ENCODE peak calls at places on chromosomes 11 and 22, in six cellular contexts. One of them, this sample, is unnamed.
A peak's percentile ranks its signal among the peaks of the same experiment; 100 is the strongest.

GRCh38 chr11:94128171-94128745 is 383 bp upstream of the PANX1 start:
- DNase-seq in neural progenitor cell: no peak
- DNase-seq in RWPE1: no peak
- DNase-seq in mammary epithelial cell: no peak
- DNase-seq in IMR-90: no peak
- DNase-seq in tibial nerve: no peak
- DNase-seq in this sample: no peak

GRCh38 chr11:84117394-84117793 is 831.2 kb upstream of the CCDC90B start:
- DNase-seq in neural progenitor cell: no peak
- DNase-seq in mammary epithelial cell: no peak
- DNase-seq in RWPE1: peak; percentile 3
- DNase-seq in tibial nerve: no peak
- DNase-seq in IMR-90: peak; percentile 16
- DNase-seq in this sample: no peak

GRCh38 chr22:33083212-33083611 is 25.0 kb upstream of the SYN3 start:
- DNase-seq in tibial nerve: no peak
- DNase-seq in neural progenitor cell: no peak
- DNase-seq in mammary epithelial cell: no peak
- DNase-seq in RWPE1: no peak
- DNase-seq in IMR-90: no peak
- DNase-seq in this sample: peak; percentile 17

GRCh38 chr11:76626266-76626665 is 44.3 kb downstream of the LRRC32 start:
- DNase-seq in tibial nerve: no peak
- DNase-seq in RWPE1: no peak
- DNase-seq in mammary epithelial cell: no peak
- DNase-seq in neural progenitor cell: no peak
- DNase-seq in IMR-90: no peak
- DNase-seq in this sample: no peak

GRCh38 chr22:46854125-46854870 is 91.8 kb downstream of the TBC1D22A start:
- DNase-seq in mammary epithelial cell: no peak
- DNase-seq in neural progenitor cell: no peak
- DNase-seq in tibial nerve: no peak
- DNase-seq in IMR-90: peak; percentile 15
- DNase-seq in RWPE1: no peak
- DNase-seq in this sample: no peak

GRCh38 chr11:66617148-66617814 is 851 bp downstream of the RBM14 start:
- DNase-seq in mammary epithelial cell: peak; percentile 74
- DNase-seq in tibial nerve: peak; percentile 60
- DNase-seq in neural progenitor cell: no peak
- DNase-seq in RWPE1: peak; percentile 24
- DNase-seq in IMR-90: no peak
- DNase-seq in this sample: peak; percentile 52

GRCh38 chr11:129814244-129814992 is 1.2 kb upstream of the TMEM45B start:
- DNase-seq in IMR-90: no peak
- DNase-seq in neural progenitor cell: peak; percentile 6
- DNase-seq in RWPE1: no peak
- DNase-seq in mammary epithelial cell: no peak
- DNase-seq in tibial nerve: no peak
- DNase-seq in this sample: no peak

GRCh38 chr11:113505541-113506375 is 30.6 kb upstream of the DRD2 start:
- DNase-seq in tibial nerve: peak; percentile 19
- DNase-seq in neural progenitor cell: peak; percentile 33
- DNase-seq in mammary epithelial cell: peak; percentile 99
- DNase-seq in RWPE1: peak; percentile 36
- DNase-seq in IMR-90: peak; percentile 36
- DNase-seq in this sample: peak; percentile 13

GRCh38 chr11:130832571-130833432 is 83.5 kb downstream of the SNX19 start:
- DNase-seq in RWPE1: no peak
- DNase-seq in mammary epithelial cell: no peak
- DNase-seq in IMR-90: peak; percentile 53
- DNase-seq in neural progenitor cell: no peak
- DNase-seq in tibial nerve: no peak
- DNase-seq in this sample: no peak

GRCh38 chr22:20396639-20397038 is 2.7 kb downstream of the ZNF74 start:
- DNase-seq in tibial nerve: no peak
- DNase-seq in RWPE1: no peak
- DNase-seq in neural progenitor cell: no peak
- DNase-seq in mammary epithelial cell: no peak
- DNase-seq in IMR-90: peak; percentile 35
- DNase-seq in this sample: no peak

DNA sequence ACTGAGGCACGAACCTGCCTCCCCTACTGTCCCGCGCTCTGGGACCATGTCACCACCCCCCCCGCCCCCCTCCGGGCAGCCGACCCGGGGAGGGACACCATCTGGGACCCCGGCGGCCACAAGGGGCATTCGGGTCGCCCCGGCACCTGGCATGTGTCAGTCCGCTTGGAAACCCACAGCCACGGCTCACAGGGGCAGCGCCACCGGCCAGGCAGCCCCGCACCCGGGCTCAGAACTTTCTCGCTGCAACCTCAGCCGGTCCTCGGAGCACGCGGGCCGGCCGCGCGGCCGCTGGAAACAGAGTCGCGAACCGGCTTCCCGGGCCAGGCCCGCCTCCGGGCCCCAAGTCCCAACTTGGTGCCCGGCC is 159.9 kb upstream of the GRK3 start:
- DNase-seq in mammary epithelial cell: peak; percentile 12
- DNase-seq in tibial nerve: no peak
- DNase-seq in neural progenitor cell: peak; percentile 45
- DNase-seq in RWPE1: no peak
- DNase-seq in IMR-90: no peak
- DNase-seq in this sample: no peak
- TF ChIP-seq CTCF in mammary epithelial cell: no peak
- TF ChIP-seq CTCF in tibial nerve: no peak
- TF ChIP-seq CTCF in neural progenitor cell: no peak
- TF ChIP-seq CTCF in RWPE1: no peak
- TF ChIP-seq CTCF in IMR-90: no peak
- TF ChIP-seq CTCF in this sample: no peak

GRCh38 chr11:64954201-64954600 is 17.7 kb downstream of the MAJIN start:
- DNase-seq in mammary epithelial cell: no peak
- DNase-seq in IMR-90: no peak
- DNase-seq in tibial nerve: no peak
- DNase-seq in neural progenitor cell: no peak
- DNase-seq in RWPE1: no peak
- DNase-seq in this sample: no peak
- TF ChIP-seq CTCF in mammary epithelial cell: no peak
- TF ChIP-seq CTCF in IMR-90: no peak
- TF ChIP-seq CTCF in tibial nerve: no peak
- TF ChIP-seq CTCF in neural progenitor cell: no peak
- TF ChIP-seq CTCF in RWPE1: no peak
- TF ChIP-seq CTCF in this sample: no peak

DNA sequence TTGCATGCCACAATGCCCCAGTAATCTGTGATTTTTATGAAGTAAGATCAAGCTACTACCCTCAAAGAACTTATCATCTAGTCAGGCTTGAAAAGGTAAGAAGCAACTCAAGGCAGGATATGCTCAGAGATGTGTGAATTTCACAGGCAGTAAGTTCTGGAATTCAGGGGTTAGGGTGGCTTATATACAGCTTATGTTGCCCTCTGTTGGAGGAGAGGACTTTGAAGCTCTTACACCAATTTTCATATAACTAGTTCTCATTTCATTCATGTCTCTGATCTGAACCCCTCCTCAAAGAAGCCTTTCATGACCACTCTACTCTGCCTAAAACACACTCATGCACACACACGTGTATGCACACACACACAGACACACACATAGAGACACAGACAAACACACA is 220.5 kb upstream of the ZBED5 start:
- DNase-seq in mammary epithelial cell: peak; percentile 7
- DNase-seq in IMR-90: peak; percentile 28
- DNase-seq in RWPE1: no peak
- DNase-seq in neural progenitor cell: no peak
- DNase-seq in tibial nerve: no peak
- DNase-seq in this sample: peak; percentile 13
- TF ChIP-seq CTCF in mammary epithelial cell: no peak
- TF ChIP-seq CTCF in IMR-90: peak; percentile 37
- TF ChIP-seq CTCF in RWPE1: no peak
- TF ChIP-seq CTCF in neural progenitor cell: no peak
- TF ChIP-seq CTCF in tibial nerve: no peak
- TF ChIP-seq CTCF in this sample: no peak

DNA sequence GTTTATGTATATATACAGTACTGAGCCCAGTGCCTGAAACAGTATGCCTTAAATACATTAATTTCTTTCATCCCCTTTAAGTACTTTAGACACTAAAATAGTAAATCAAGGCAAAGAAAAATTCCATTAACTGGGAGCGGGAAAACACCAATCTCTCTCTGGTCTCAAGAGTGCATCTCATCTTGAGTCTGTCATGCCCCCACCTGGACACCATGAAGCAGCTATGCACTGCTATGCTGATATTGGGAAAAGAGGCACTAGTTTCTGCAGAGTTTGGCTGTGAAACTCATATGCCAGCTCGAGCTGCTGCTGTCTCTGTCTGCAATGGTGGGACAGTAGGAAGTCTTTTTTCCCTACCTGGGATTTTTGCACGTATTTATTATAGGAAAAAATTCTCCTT is 754.4 kb upstream of the RAG2 start:
- DNase-seq in RWPE1: no peak
- DNase-seq in tibial nerve: no peak
- DNase-seq in neural progenitor cell: peak; percentile 3
- DNase-seq in IMR-90: no peak
- DNase-seq in mammary epithelial cell: no peak
- DNase-seq in this sample: no peak
- TF ChIP-seq CTCF in RWPE1: no peak
- TF ChIP-seq CTCF in tibial nerve: no peak
- TF ChIP-seq CTCF in neural progenitor cell: peak; percentile 3
- TF ChIP-seq CTCF in IMR-90: no peak
- TF ChIP-seq CTCF in mammary epithelial cell: no peak
- TF ChIP-seq CTCF in this sample: no peak

This sample was measured in MCF 10A.